ENCODE peak calls at places on chromosomes 7 and 10, in eight cellular contexts. One of them, this sample, is unnamed.

GRCh38 chr7:63887031-63887430 is 111.6 kb upstream of the ZNF722 start:
- DNase-seq in right lobe of liver: no peak
- DNase-seq in GDM1: no peak
- DNase-seq in T follicular helper cell: no peak
- DNase-seq in amygdala: no peak
- DNase-seq in fibroblast of mammary gland: no peak
- DNase-seq in HFFc6: no peak
- DNase-seq in GM04503: no peak
- DNase-seq in this sample: no peak

GRCh38 chr7:151447312-151447711 is 7.4 kb upstream of the CRYGN start:
- DNase-seq in right lobe of liver: no peak
- DNase-seq in GDM1: no peak
- DNase-seq in GM04503: no peak
- DNase-seq in fibroblast of mammary gland: no peak
- DNase-seq in T follicular helper cell: no peak
- DNase-seq in HFFc6: no peak
- DNase-seq in amygdala: no peak
- DNase-seq in this sample: no peak

GRCh38 chr7:99505324-99505662 is 831 bp downstream of the ZKSCAN5 start:
- DNase-seq in GM04503: no peak
- DNase-seq in amygdala: no peak
- DNase-seq in HFFc6: no peak
- DNase-seq in fibroblast of mammary gland: peak; percentile 11
- DNase-seq in T follicular helper cell: no peak
- DNase-seq in right lobe of liver: no peak
- DNase-seq in GDM1: no peak
- DNase-seq in this sample: peak; percentile 27

GRCh38 chr7:93442478-93443224 is 131.9 kb downstream of the CALCR start:
- DNase-seq in GDM1: no peak
- DNase-seq in amygdala: no peak
- DNase-seq in T follicular helper cell: peak; percentile 4
- DNase-seq in HFFc6: peak; percentile 37
- DNase-seq in fibroblast of mammary gland: peak; percentile 38
- DNase-seq in GM04503: no peak
- DNase-seq in right lobe of liver: no peak
- DNase-seq in this sample: peak; percentile 43

GRCh38 chr7:79770053-79770452 is 316.6 kb upstream of the MAGI2 start:
- DNase-seq in HFFc6: no peak
- DNase-seq in amygdala: no peak
- DNase-seq in T follicular helper cell: no peak
- DNase-seq in GDM1: no peak
- DNase-seq in right lobe of liver: no peak
- DNase-seq in fibroblast of mammary gland: no peak
- DNase-seq in GM04503: no peak
- DNase-seq in this sample: peak; percentile 61

GRCh38 chr7:44977956-44978355 is 859 bp downstream of the MYO1G start:
- DNase-seq in HFFc6: no peak
- DNase-seq in fibroblast of mammary gland: no peak
- DNase-seq in GDM1: no peak
- DNase-seq in right lobe of liver: no peak
- DNase-seq in T follicular helper cell: no peak
- DNase-seq in GM04503: no peak
- DNase-seq in amygdala: no peak
- DNase-seq in this sample: no peak

GRCh38 chr10:17771027-17771426 is 19.0 kb downstream of the TMEM236 start:
- DNase-seq in amygdala: no peak
- DNase-seq in fibroblast of mammary gland: no peak
- DNase-seq in HFFc6: no peak
- DNase-seq in GDM1: no peak
- DNase-seq in T follicular helper cell: no peak
- DNase-seq in GM04503: no peak
- DNase-seq in right lobe of liver: no peak
- DNase-seq in this sample: no peak

GRCh38 chr10:71771821-71772617 is 1.3 kb downstream of the VSIR start:
- DNase-seq in right lobe of liver: no peak
- DNase-seq in HFFc6: peak; percentile 67
- DNase-seq in amygdala: no peak
- DNase-seq in T follicular helper cell: peak; percentile 36
- DNase-seq in fibroblast of mammary gland: peak; percentile 65
- DNase-seq in GM04503: peak; percentile 61
- DNase-seq in GDM1: no peak
- DNase-seq in this sample: peak; percentile 82

GRCh38 chr7:150370612-150371071 is 2.0 kb downstream of the REPIN1 start:
- DNase-seq in HFFc6: peak; percentile 72
- DNase-seq in GM04503: peak; percentile 55
- DNase-seq in fibroblast of mammary gland: no peak
- DNase-seq in right lobe of liver: no peak
- DNase-seq in amygdala: no peak
- DNase-seq in GDM1: no peak
- DNase-seq in T follicular helper cell: no peak
- DNase-seq in this sample: peak; percentile 69

GRCh38 chr10:124072106-124072505 is 21.3 kb downstream of the CHST15 start:
- DNase-seq in amygdala: no peak
- DNase-seq in right lobe of liver: no peak
- DNase-seq in GDM1: no peak
- DNase-seq in T follicular helper cell: no peak
- DNase-seq in GM04503: no peak
- DNase-seq in HFFc6: no peak
- DNase-seq in fibroblast of mammary gland: no peak
- DNase-seq in this sample: no peak

GRCh38 chr7:35260254-35260653 is 6.4 kb upstream of the TBX20 start:
- DNase-seq in HFFc6: no peak
- DNase-seq in GDM1: no peak
- DNase-seq in GM04503: no peak
- DNase-seq in amygdala: no peak
- DNase-seq in T follicular helper cell: no peak
- DNase-seq in right lobe of liver: no peak
- DNase-seq in fibroblast of mammary gland: no peak
- DNase-seq in this sample: no peak

GRCh38 chr7:13291010-13291409 is 603.6 kb downstream of the ARL4A start:
- DNase-seq in GM04503: no peak
- DNase-seq in HFFc6: no peak
- DNase-seq in T follicular helper cell: no peak
- DNase-seq in amygdala: no peak
- DNase-seq in right lobe of liver: no peak
- DNase-seq in fibroblast of mammary gland: peak; percentile 71
- DNase-seq in GDM1: no peak
- DNase-seq in this sample: no peak

GRCh38 chr7:84677386-84677785 is 482.8 kb upstream of the SEMA3A start:
- DNase-seq in GDM1: no peak
- DNase-seq in GM04503: peak; percentile 65
- DNase-seq in fibroblast of mammary gland: peak; percentile 58
- DNase-seq in amygdala: no peak
- DNase-seq in T follicular helper cell: no peak
- DNase-seq in right lobe of liver: no peak
- DNase-seq in HFFc6: no peak
- DNase-seq in this sample: peak; percentile 44

GRCh38 chr7:318476-319266 is 28.7 kb downstream of the FOXL3 start:
- DNase-seq in HFFc6: no peak
- DNase-seq in amygdala: peak; percentile 25
- DNase-seq in right lobe of liver: no peak
- DNase-seq in T follicular helper cell: no peak
- DNase-seq in GM04503: no peak
- DNase-seq in GDM1: no peak
- DNase-seq in fibroblast of mammary gland: no peak
- DNase-seq in this sample: no peak

GRCh38 chr10:22554481-22555182 is 159.7 kb downstream of the PIP4K2A start:
- DNase-seq in HFFc6: no peak
- DNase-seq in GM04503: peak; percentile 39
- DNase-seq in GDM1: no peak
- DNase-seq in right lobe of liver: peak; percentile 66
- DNase-seq in amygdala: peak; percentile 76
- DNase-seq in fibroblast of mammary gland: peak; percentile 88
- DNase-seq in T follicular helper cell: no peak
- DNase-seq in this sample: peak; percentile 92

GRCh38 chr10:32713560-32713959 is 244.5 kb downstream of the ITGB1 start:
- DNase-seq in GM04503: no peak
- DNase-seq in right lobe of liver: no peak
- DNase-seq in GDM1: no peak
- DNase-seq in amygdala: no peak
- DNase-seq in HFFc6: no peak
- DNase-seq in fibroblast of mammary gland: peak; percentile 2
- DNase-seq in T follicular helper cell: no peak
- DNase-seq in this sample: peak; percentile 1

GRCh38 chr10:97596101-97597055 is 6.9 kb downstream of the C10orf62 start:
- DNase-seq in fibroblast of mammary gland: peak; percentile 89
- DNase-seq in T follicular helper cell: no peak
- DNase-seq in right lobe of liver: no peak
- DNase-seq in amygdala: no peak
- DNase-seq in GDM1: no peak
- DNase-seq in HFFc6: peak; percentile 89
- DNase-seq in GM04503: peak; percentile 67
- DNase-seq in this sample: peak; percentile 75

GRCh38 chr7:107697246-107698044 is 36.8 kb downstream of the SLC26A4 start:
- DNase-seq in fibroblast of mammary gland: no peak
- DNase-seq in HFFc6: no peak
- DNase-seq in right lobe of liver: no peak
- DNase-seq in GM04503: no peak
- DNase-seq in T follicular helper cell: no peak
- DNase-seq in amygdala: no peak
- DNase-seq in GDM1: no peak
- DNase-seq in this sample: no peak

GRCh38 chr10:102627141-102627445 is 17.2 kb upstream of the TRIM8 start:
- DNase-seq in T follicular helper cell: no peak
- DNase-seq in amygdala: no peak
- DNase-seq in HFFc6: no peak
- DNase-seq in GDM1: no peak
- DNase-seq in fibroblast of mammary gland: no peak
- DNase-seq in GM04503: no peak
- DNase-seq in right lobe of liver: no peak
- DNase-seq in this sample: no peak

GRCh38 chr10:85580585-85580984 is 786.0 kb downstream of the GRID1 start:
- DNase-seq in T follicular helper cell: no peak
- DNase-seq in GM04503: no peak
- DNase-seq in GDM1: no peak
- DNase-seq in fibroblast of mammary gland: no peak
- DNase-seq in amygdala: no peak
- DNase-seq in right lobe of liver: peak; percentile 42
- DNase-seq in HFFc6: no peak
- DNase-seq in this sample: no peak

GRCh38 chr7:150449206-150449956 is 1.0 kb upstream of the GIMAP8 start:
- DNase-seq in GDM1: no peak
- DNase-seq in fibroblast of mammary gland: no peak
- DNase-seq in T follicular helper cell: no peak
- DNase-seq in HFFc6: no peak
- DNase-seq in amygdala: no peak
- DNase-seq in right lobe of liver: no peak
- DNase-seq in GM04503: no peak
- DNase-seq in this sample: no peak

GRCh38 chr10:13120786-13121499 is 21.0 kb downstream of the OPTN start:
- DNase-seq in GDM1: no peak
- DNase-seq in T follicular helper cell: no peak
- DNase-seq in right lobe of liver: no peak
- DNase-seq in fibroblast of mammary gland: peak; percentile 47
- DNase-seq in amygdala: no peak
- DNase-seq in HFFc6: no peak
- DNase-seq in GM04503: no peak
- DNase-seq in this sample: no peak

GRCh38 chr10:49600046-49600445 is 10.1 kb upstream of the SLC18A3 start:
- DNase-seq in GDM1: no peak
- DNase-seq in amygdala: no peak
- DNase-seq in HFFc6: no peak
- DNase-seq in T follicular helper cell: no peak
- DNase-seq in fibroblast of mammary gland: no peak
- DNase-seq in right lobe of liver: no peak
- DNase-seq in GM04503: no peak
- DNase-seq in this sample: no peak